ENCODE peak calls at places on chromosomes 6 and 20, in nine cellular contexts. D is HuH-7.5; P is ascending aorta; O is NCI-H1436 treated with DMSO at 0.1 percent for 48 hours; J is neuronal stem cell; T is Calu3; S is NCI-H1105; K is iPS-NIHi11; M is activated CD4-positive, alpha-beta memory T cell treated with anti-CD3 and anti-CD28 coated beads for 36 hours. A is an unnamed sample.

GRCh38 chr6:1527098-1527497 is 82.6 kb upstream of the FOXC1 start:
- DNase-seq in D (no peak), P (no peak), O (no peak), J (no peak), T (peak), S (no peak), K (peak), M (peak), A (no peak)

GRCh38 chr20:31430568-31431095 is 9.8 kb upstream of the DEFB123 start:
- DNase-seq in D (no peak), P (no peak), O (no peak), J (no peak), T (no peak), S (no peak), K (no peak), M (no peak), A (no peak)

GRCh38 chr6:95578106-95578410 is 723 bp downstream of the MANEA start:
- DNase-seq in D (no peak), P (no peak), O (no peak), J (no peak), T (no peak), S (no peak), K (no peak), M (no peak), A (no peak)

GRCh38 chr20:38165089-38165965 is at the start of gene TGM2:
- DNase-seq in D (peak), P (peak), O (no peak), J (peak), T (peak), S (no peak), K (peak), M (peak), A (peak)

GRCh38 chr6:127737768-127738167 is 160.8 kb downstream of the C6orf58 start:
- DNase-seq in D (no peak), P (no peak), O (no peak), J (no peak), T (peak), S (no peak), K (no peak), M (no peak), A (no peak)

GRCh38 chr6:12348530-12349511 is 58.7 kb downstream of the EDN1 start:
- DNase-seq in D (no peak), P (peak), O (no peak), J (no peak), T (peak), S (no peak), K (no peak), M (no peak), A (no peak)

GRCh38 chr6:44238687-44239350 is 8.1 kb upstream of the HSP90AB1 start:
- DNase-seq in D (no peak), P (no peak), O (no peak), J (no peak), T (no peak), S (no peak), K (no peak), M (no peak), A (no peak)

GRCh38 chr6:63023726-63024125 is 187.5 kb upstream of the FKBP1C start:
- DNase-seq in D (no peak), P (no peak), O (no peak), J (no peak), T (no peak), S (no peak), K (no peak), M (no peak), A (no peak)

GRCh38 chr20:23705895-23706294 is 17.1 kb upstream of the CST4 start:
- DNase-seq in D (no peak), P (no peak), O (no peak), J (no peak), T (no peak), S (no peak), K (no peak), M (no peak), A (no peak)

GRCh38 chr6:166754218-166755030 is 127.4 kb upstream of the RPS6KA2 start:
- DNase-seq in D (no peak), P (no peak), O (no peak), J (no peak), T (no peak), S (no peak), K (no peak), M (no peak), A (no peak)

GRCh38 chr20:44863661-44864060 is 21.8 kb upstream of the YWHAB start:
- DNase-seq in D (no peak), P (no peak), O (no peak), J (no peak), T (no peak), S (no peak), K (no peak), M (no peak), A (no peak)

GRCh38 chr6:160273196-160273595 is 14.6 kb upstream of the SLC22A2 start:
- DNase-seq in D (no peak), P (no peak), O (no peak), J (no peak), T (no peak), S (no peak), K (no peak), M (no peak), A (no peak)

GRCh38 chr6:83893024-83893423 is 33.5 kb downstream of the CYB5R4 start:
- DNase-seq in D (no peak), P (no peak), O (peak), J (no peak), T (no peak), S (no peak), K (no peak), M (no peak), A (no peak)